ENCODE peak calls at places on chromosomes 7 and 10, in four cellular contexts. H is WTC11, N is HCT116, C is HepG2. U is an unnamed sample.
A peak's percentile ranks its signal among the peaks of the same experiment; 100 is the strongest.

GRCh38 chr7:138854115-138854645 is 56.2 kb upstream of the ATP6V0A4 start:
- DNase-seq in C (no peak), N (no peak), H (no peak), U (no peak)

GRCh38 chr10:24930427-24930826 is 22.0 kb downstream of the PRTFDC1 start:
- DNase-seq in H (no peak), N (no peak), C (no peak), U (no peak)

GRCh38 chr7:128728608-128729007 is 10.6 kb upstream of the CALU start:
- DNase-seq in N (no peak), C (no peak), H (no peak), U (no peak)

GRCh38 chr7:124388751-124389150 is 355.9 kb upstream of the TMEM229A start:
- DNase-seq in H (no peak), C (no peak), N (no peak), U (no peak)

GRCh38 chr7:128743112-128743772 is 4.1 kb downstream of the CALU start:
- DNase-seq in H (no peak), C (no peak), N (no peak), U (no peak)

GRCh38 chr10:8951440-8952089 is 897.1 kb downstream of the GATA3 start:
- DNase-seq in H (no peak), C (no peak), N (no peak), U (no peak)

GRCh38 chr7:129664029-129665012 is 52.8 kb downstream of the NRF1 start:
- DNase-seq in N (peak; percentile 45), C (peak; percentile 42), H (no peak), U (peak; percentile 35)

GRCh38 chr7:111796671-111797070 is 234.4 kb upstream of the IMMP2L start:
- DNase-seq in N (peak; percentile 27), C (no peak), H (peak; percentile 23), U (no peak)

GRCh38 chr10:77594171-77594783 is 43.3 kb downstream of the KCNMA1 start:
- DNase-seq in N (no peak), C (no peak), H (no peak), U (no peak)

GRCh38 chr7:46153951-46154787 is 233.1 kb upstream of the IGFBP3 start:
- DNase-seq in C (peak; percentile 87), N (no peak), H (no peak), U (no peak)

GRCh38 chr7:116525913-116526857 is 1.3 kb downstream of the CAV1 start:
- DNase-seq in C (no peak), N (no peak), H (peak; percentile 79), U (peak; percentile 86)

GRCh38 chr10:70805619-70806215 is 10.0 kb upstream of the SGPL1 start:
- DNase-seq in C (no peak), N (no peak), H (no peak), U (no peak)

GRCh38 chr7:151869457-151869856 is 7.5 kb downstream of the PRKAG2 start:
- DNase-seq in N (no peak), C (no peak), H (no peak), U (no peak)

GRCh38 chr10:96986200-96986856 is 154.2 kb downstream of the LCOR start:
- DNase-seq in N (no peak), H (no peak), C (no peak), U (no peak)

GRCh38 chr10:119386666-119387065 is 155.9 kb downstream of the RGS10 start:
- DNase-seq in H (no peak), N (no peak), C (no peak), U (no peak)

GRCh38 chr7:98621573-98622482 is 4.7 kb downstream of the NPTX2 start:
- DNase-seq in N (no peak), H (no peak), C (no peak), U (no peak)

GRCh38 chr7:73369009-73369408 is 41.0 kb downstream of the FKBP6 start:
- DNase-seq in C (peak; percentile 80), N (no peak), H (no peak), U (no peak)

GRCh38 chr10:97690138-97690537 is 3.1 kb upstream of the AVPI1 start:
- DNase-seq in H (no peak), N (no peak), C (no peak), U (no peak)

GRCh38 chr7:98617960-98618418 is 904 bp downstream of the NPTX2 start:
- DNase-seq in N (no peak), H (peak; percentile 47), C (no peak), U (no peak)

GRCh38 chr7:149662591-149663095 is 110.7 kb downstream of the ZNF467 start:
- DNase-seq in C (peak; percentile 75), N (peak; percentile 82), H (peak; percentile 92), U (peak; percentile 86)
- TF ChIP-seq SP1 in C (no peak), N (no peak), H (no peak), U (no peak)

GRCh38 chr7:25407932-25408480 is 179.7 kb upstream of the NPVF start:
- DNase-seq in C (no peak), H (no peak), N (no peak), U (no peak)
- TF ChIP-seq SP1 in C (no peak), H (no peak), N (no peak), U (no peak)

GRCh38 chr10:122249991-122250750 is 20.9 kb upstream of the BTBD16 start:
- DNase-seq in N (no peak), H (no peak), C (no peak), U (no peak)
- TF ChIP-seq SP1 in N (no peak), H (no peak), C (no peak), U (no peak)

GRCh38 chr7:6012355-6013104 is 3.5 kb downstream of the AIMP2 start:
- DNase-seq in H (no peak), C (no peak), N (no peak), U (no peak)

GRCh38 chr7:6016653-6016966 is 7.5 kb downstream of the AIMP2 start:
- DNase-seq in C (no peak), H (no peak), N (no peak), U (no peak)

GRCh38 chr7:6011541-6011940 is 2.5 kb downstream of the AIMP2 start:
- DNase-seq in C (no peak), N (no peak), H (no peak), U (no peak)

GRCh38 chr7:6015917-6016652 is 7.0 kb downstream of the AIMP2 start:
- DNase-seq in N (no peak), H (no peak), C (no peak), U (no peak)
- TF ChIP-seq SP1 in N (peak; percentile 54), H (no peak), C (no peak), U (no peak)

GRCh38 chr7:106737202-106737562 is 76.2 kb upstream of the CCDC71L start:
- DNase-seq in H (no peak), C (no peak), N (no peak), U (no peak)
- TF ChIP-seq SP1 in H (no peak), C (no peak), N (no peak), U (no peak)

GRCh38 chr10:82308641-82309040 is 433.6 kb downstream of the NRG3 start:
- DNase-seq in C (no peak), H (no peak), N (no peak), U (no peak)
- TF ChIP-seq SP1 in C (no peak), H (no peak), N (no peak), U (no peak)

DNA sequence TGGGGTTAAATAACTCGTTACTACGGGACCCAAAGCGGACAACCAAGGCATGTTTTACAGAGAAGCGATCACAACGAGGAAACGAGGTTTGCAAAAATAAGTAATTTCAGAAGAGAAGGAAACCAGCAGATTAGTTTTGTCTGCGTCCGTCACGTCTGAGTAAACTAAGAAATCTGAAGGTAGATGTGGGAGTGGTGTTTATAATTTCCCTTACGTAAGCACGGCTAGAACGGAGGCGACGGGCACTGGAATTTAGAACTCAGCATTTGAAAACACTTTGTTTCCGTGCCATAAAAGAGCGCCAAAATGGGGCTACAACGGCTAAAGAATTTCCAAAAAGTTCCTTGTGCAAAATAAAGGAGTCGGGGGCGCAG is 718 bp upstream of the UMAD1 start:
- DNase-seq in C (peak; percentile 11), H (no peak), N (no peak), U (peak; percentile 14)
- TF ChIP-seq SP1 in C (no peak), H (no peak), N (no peak), U (no peak)